ENCODE peak calls at places on chromosomes 6 and 20, in nine cellular contexts. X is CD8-positive, alpha-beta T cell; V is GM23338; R is fibroblast of lung; B is psoas muscle; J is A549; K is adrenal gland; P is right atrium auricular region; Q is IMR-90. W is an unnamed sample.

GRCh38 chr20:21031666-21032065 is 74.5 kb downstream of the LINC00237 start:
- DNase-seq in K (no peak), V (no peak), J (no peak), R (no peak), B (no peak), X (no peak), Q (no peak), P (no peak), W (no peak)

GRCh38 chr6:3523288-3523670 is 66.4 kb upstream of the SLC22A23 start:
- DNase-seq in Q (peak; percentile 7), V (no peak), J (no peak), P (no peak), K (no peak), B (no peak), X (no peak), R (no peak), W (no peak)

GRCh38 chr20:4076671-4077070 is 61.3 kb upstream of the RNF24 start:
- DNase-seq in J (no peak), X (no peak), K (peak; percentile 79), P (peak; percentile 26), V (no peak), Q (peak; percentile 95), B (no peak), R (peak; percentile 96), W (no peak)

GRCh38 chr6:54244430-54244829 is 63.8 kb upstream of the TINAG start:
- DNase-seq in Q (peak; percentile 24), B (no peak), J (peak; percentile 3), V (peak; percentile 60), R (peak; percentile 50), K (no peak), P (no peak), X (no peak), W (no peak)

GRCh38 chr20:47785900-47786762 is 850 bp upstream of the SULF2 start:
- DNase-seq in P (peak; percentile 79), Q (peak; percentile 71), J (peak; percentile 80), B (peak; percentile 70), X (no peak), V (peak; percentile 77), R (peak; percentile 81), K (peak; percentile 85), W (peak; percentile 51)

GRCh38 chr6:137155830-137156229 is 17.6 kb downstream of the IL22RA2 start:
- DNase-seq in Q (no peak), R (peak; percentile 6), P (no peak), K (no peak), V (no peak), X (no peak), B (no peak), J (no peak), W (no peak)

GRCh38 chr6:148240463-148240845 is 102.2 kb upstream of the SASH1 start:
- DNase-seq in Q (peak; percentile 86), R (peak; percentile 65), P (no peak), V (no peak), K (no peak), J (no peak), B (no peak), X (no peak), W (no peak)

GRCh38 chr6:125773387-125774341 is 17.1 kb upstream of the NCOA7 start:
- DNase-seq in Q (no peak), P (no peak), V (no peak), R (no peak), B (no peak), X (no peak), J (no peak), K (no peak), W (no peak)

GRCh38 chr20:63190828-63191227 is 25.1 kb downstream of the YTHDF1 start:
- DNase-seq in V (no peak), P (no peak), J (no peak), B (no peak), K (no peak), R (no peak), X (no peak), Q (no peak), W (no peak)

GRCh38 chr6:37557645-37558114 is 58.0 kb upstream of the CCDC167 start:
- DNase-seq in X (no peak), R (no peak), P (no peak), V (no peak), B (no peak), K (no peak), J (no peak), Q (no peak), W (no peak)

GRCh38 chr6:37559060-37559459 is 59.4 kb upstream of the CCDC167 start:
- DNase-seq in X (no peak), J (no peak), P (no peak), K (no peak), B (no peak), V (no peak), Q (no peak), R (no peak), W (no peak)

GRCh38 chr6:37559501-37559900 is 59.8 kb upstream of the CCDC167 start:
- DNase-seq in X (no peak), K (no peak), Q (no peak), V (no peak), J (no peak), B (no peak), P (no peak), R (no peak), W (no peak)

GRCh38 chr6:37558158-37558557 is 58.5 kb upstream of the CCDC167 start:
- DNase-seq in V (no peak), R (no peak), Q (no peak), P (no peak), K (no peak), J (no peak), X (no peak), B (no peak), W (no peak)

GRCh38 chr6:37558646-37559045 is 59.0 kb upstream of the CCDC167 start:
- DNase-seq in P (no peak), X (no peak), B (no peak), Q (no peak), V (no peak), J (no peak), R (no peak), K (no peak), W (no peak)
- H3K4me1 ChIP-seq in P (no peaks in the 10 kb centered on the region), X (peaks cover 18% of the 10 kb centered on the region), B (no peaks in the 10 kb centered on the region), Q (peaks cover 9% of the 10 kb centered on the region), V (peaks cover 8% of the 10 kb centered on the region), J (peaks cover 14% of the 10 kb centered on the region), R (peaks cover 8% of the 10 kb centered on the region), K (no peaks in the 10 kb centered on the region), W (no peaks in the 10 kb centered on the region)

GRCh38 chr20:61872371-61872900 is 193.2 kb downstream of the TAF4 start:
- DNase-seq in P (no peak), J (no peak), R (no peak), B (no peak), K (no peak), V (no peak), X (no peak), Q (no peak), W (no peak)

GRCh38 chr20:61875996-61876395 is 189.7 kb downstream of the TAF4 start:
- DNase-seq in B (no peak), X (no peak), Q (no peak), K (no peak), J (no peak), R (no peak), V (no peak), P (no peak), W (no peak)

GRCh38 chr20:61873651-61874420 is 191.8 kb downstream of the TAF4 start:
- DNase-seq in Q (no peak), X (no peak), P (no peak), K (no peak), J (no peak), B (no peak), R (no peak), V (no peak), W (no peak)

GRCh38 chr20:61875221-61875885 is 190.3 kb downstream of the TAF4 start:
- DNase-seq in P (no peak), Q (no peak), B (no peak), R (no peak), J (peak; percentile 13), K (no peak), X (no peak), V (peak; percentile 41), W (peak; percentile 65)

GRCh38 chr20:61874421-61875068 is 191.1 kb downstream of the TAF4 start:
- DNase-seq in P (no peak), R (peak; percentile 14), K (no peak), J (peak; percentile 51), B (no peak), X (no peak), V (peak; percentile 78), Q (peak; percentile 18), W (no peak)
- TF ChIP-seq CTCF in P (peak; percentile 11), R (no peak), K (no peak), J (peak; percentile 14), B (no peak), X (no peak), V (peak; percentile 77), Q (peak; percentile 43), W (no peak)

DNA sequence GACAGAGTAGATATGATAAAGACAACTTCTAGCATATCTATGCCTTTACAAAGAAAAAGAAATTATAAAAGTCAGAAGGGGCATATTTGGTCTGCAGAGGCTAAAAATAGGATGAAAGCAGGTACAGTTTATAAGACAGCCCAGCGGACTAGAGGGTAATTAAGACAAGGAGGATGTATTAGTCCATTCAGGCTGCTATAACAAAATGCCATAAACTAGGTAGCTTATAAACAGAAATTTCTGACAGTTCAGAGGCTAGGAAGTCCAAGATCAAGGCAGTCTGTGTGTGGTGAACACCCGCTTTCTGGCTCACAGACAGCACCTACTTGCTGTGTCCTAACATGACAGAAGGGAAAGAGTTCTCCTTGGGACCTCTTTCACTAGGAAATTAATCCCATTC is 5.7 kb downstream of the HBS1L start:
- DNase-seq in R (no peak), B (no peak), J (no peak), V (no peak), Q (no peak), K (no peak), P (no peak), X (no peak), W (no peak)
- H3K4me1 ChIP-seq in R (peaks cover 9% of the 10 kb centered on the region), B (peaks cover 24% of the 10 kb centered on the region), J (peaks cover 14% of the 10 kb centered on the region), V (peaks cover 11% of the 10 kb centered on the region), Q (no peaks in the 10 kb centered on the region), K (peaks cover 9% of the 10 kb centered on the region), P (no peaks in the 10 kb centered on the region), X (peaks cover 55% of the 10 kb centered on the region), W (peaks cover 43% of the 10 kb centered on the region)

GRCh38 chr6:30364591-30364990 is 19.6 kb downstream of the RPP21 start:
- DNase-seq in X (no peak), K (no peak), P (no peak), Q (no peak), J (peak; percentile 6), R (no peak), B (no peak), V (peak; percentile 58), W (no peak)
- TF ChIP-seq CTCF in X (no peak), K (no peak), P (no peak), Q (no peak), J (no peak), R (no peak), B (no peak), V (peak; percentile 69), W (no peak)